ENCODE peak calls at places on chromosomes 6 and 20, in seven cellular contexts. One of them, this sample, is unnamed.

GRCh38 chr6:148166339-148166949 is 176.2 kb upstream of the SASH1 start:
- DNase-seq in epithelial cell of esophagus: peak
- DNase-seq in NCI-H2029 treated with DMSO at 0.1 percent for 48 hours: peak
- DNase-seq in neural crest cell: no peak
- DNase-seq in HFFc6: peak
- DNase-seq in aorta: no peak
- DNase-seq in ACHN: peak
- DNase-seq in this sample: no peak

GRCh38 chr6:60952500-60952899 is 1333.5 kb downstream of the KHDRBS2 start:
- DNase-seq in epithelial cell of esophagus: peak
- DNase-seq in NCI-H2029 treated with DMSO at 0.1 percent for 48 hours: no peak
- DNase-seq in neural crest cell: no peak
- DNase-seq in HFFc6: no peak
- DNase-seq in aorta: no peak
- DNase-seq in ACHN: no peak
- DNase-seq in this sample: no peak

GRCh38 chr20:34970193-34971037 is 14.7 kb downstream of the MYH7B start:
- DNase-seq in epithelial cell of esophagus: no peak
- DNase-seq in NCI-H2029 treated with DMSO at 0.1 percent for 48 hours: no peak
- DNase-seq in neural crest cell: no peak
- DNase-seq in HFFc6: no peak
- DNase-seq in aorta: no peak
- DNase-seq in ACHN: no peak
- DNase-seq in this sample: no peak

GRCh38 chr20:53706008-53706481 is 112.4 kb upstream of the ZNF217 start:
- DNase-seq in epithelial cell of esophagus: peak
- DNase-seq in NCI-H2029 treated with DMSO at 0.1 percent for 48 hours: no peak
- DNase-seq in neural crest cell: no peak
- DNase-seq in HFFc6: no peak
- DNase-seq in aorta: no peak
- DNase-seq in ACHN: peak
- DNase-seq in this sample: no peak

GRCh38 chr20:25249198-25249931 is 1.5 kb downstream of the PYGB start:
- DNase-seq in epithelial cell of esophagus: peak
- DNase-seq in NCI-H2029 treated with DMSO at 0.1 percent for 48 hours: no peak
- DNase-seq in neural crest cell: no peak
- DNase-seq in HFFc6: no peak
- DNase-seq in aorta: no peak
- DNase-seq in ACHN: no peak
- DNase-seq in this sample: no peak

GRCh38 chr6:25359191-25359861 is 80.2 kb downstream of the CARMIL1 start:
- DNase-seq in epithelial cell of esophagus: peak
- DNase-seq in NCI-H2029 treated with DMSO at 0.1 percent for 48 hours: no peak
- DNase-seq in neural crest cell: no peak
- DNase-seq in HFFc6: peak
- DNase-seq in aorta: peak
- DNase-seq in ACHN: peak
- DNase-seq in this sample: no peak

GRCh38 chr6:16969699-16970695 is 131.9 kb upstream of the STMND1 start:
- DNase-seq in epithelial cell of esophagus: no peak
- DNase-seq in NCI-H2029 treated with DMSO at 0.1 percent for 48 hours: no peak
- DNase-seq in neural crest cell: no peak
- DNase-seq in HFFc6: peak
- DNase-seq in aorta: no peak
- DNase-seq in ACHN: no peak
- DNase-seq in this sample: no peak

GRCh38 chr6:87078983-87079616 is 15.8 kb downstream of the CGA start:
- DNase-seq in epithelial cell of esophagus: peak
- DNase-seq in NCI-H2029 treated with DMSO at 0.1 percent for 48 hours: peak
- DNase-seq in neural crest cell: peak
- DNase-seq in HFFc6: peak
- DNase-seq in aorta: peak
- DNase-seq in ACHN: peak
- DNase-seq in this sample: peak

GRCh38 chr6:113489946-113490345 is 367.2 kb upstream of the MARCKS start:
- DNase-seq in epithelial cell of esophagus: no peak
- DNase-seq in NCI-H2029 treated with DMSO at 0.1 percent for 48 hours: no peak
- DNase-seq in neural crest cell: no peak
- DNase-seq in HFFc6: no peak
- DNase-seq in aorta: no peak
- DNase-seq in ACHN: no peak
- DNase-seq in this sample: no peak

GRCh38 chr6:168148231-168148849 is 69.3 kb upstream of the FRMD1 start:
- DNase-seq in epithelial cell of esophagus: no peak
- DNase-seq in NCI-H2029 treated with DMSO at 0.1 percent for 48 hours: no peak
- DNase-seq in neural crest cell: no peak
- DNase-seq in HFFc6: no peak
- DNase-seq in aorta: no peak
- DNase-seq in ACHN: no peak
- DNase-seq in this sample: no peak

GRCh38 chr20:39004508-39004907 is 42.4 kb downstream of the DHX35 start:
- DNase-seq in epithelial cell of esophagus: peak
- DNase-seq in NCI-H2029 treated with DMSO at 0.1 percent for 48 hours: peak
- DNase-seq in neural crest cell: no peak
- DNase-seq in HFFc6: no peak
- DNase-seq in aorta: no peak
- DNase-seq in ACHN: no peak
- DNase-seq in this sample: peak

GRCh38 chr6:35411066-35411465 is 41.1 kb upstream of the FANCE start:
- DNase-seq in epithelial cell of esophagus: no peak
- DNase-seq in NCI-H2029 treated with DMSO at 0.1 percent for 48 hours: no peak
- DNase-seq in neural crest cell: no peak
- DNase-seq in HFFc6: no peak
- DNase-seq in aorta: no peak
- DNase-seq in ACHN: no peak
- DNase-seq in this sample: no peak

GRCh38 chr6:134436281-134436815 is 118.4 kb upstream of the SGK1 start:
- DNase-seq in epithelial cell of esophagus: peak
- DNase-seq in NCI-H2029 treated with DMSO at 0.1 percent for 48 hours: no peak
- DNase-seq in neural crest cell: no peak
- DNase-seq in HFFc6: peak
- DNase-seq in aorta: peak
- DNase-seq in ACHN: peak
- DNase-seq in this sample: no peak

GRCh38 chr6:31652925-31653724 is 664 bp upstream of the BAG6 start:
- DNase-seq in epithelial cell of esophagus: no peak
- DNase-seq in NCI-H2029 treated with DMSO at 0.1 percent for 48 hours: no peak
- DNase-seq in neural crest cell: no peak
- DNase-seq in HFFc6: peak
- DNase-seq in aorta: peak
- DNase-seq in ACHN: peak
- DNase-seq in this sample: peak

GRCh38 chr20:21266191-21266536 is 37.0 kb upstream of the XRN2 start:
- DNase-seq in epithelial cell of esophagus: no peak
- DNase-seq in NCI-H2029 treated with DMSO at 0.1 percent for 48 hours: no peak
- DNase-seq in neural crest cell: no peak
- DNase-seq in HFFc6: no peak
- DNase-seq in aorta: no peak
- DNase-seq in ACHN: no peak
- DNase-seq in this sample: no peak

GRCh38 chr6:56798163-56798562 is 155.5 kb upstream of the DST start:
- DNase-seq in epithelial cell of esophagus: peak
- DNase-seq in NCI-H2029 treated with DMSO at 0.1 percent for 48 hours: no peak
- DNase-seq in neural crest cell: no peak
- DNase-seq in HFFc6: peak
- DNase-seq in aorta: no peak
- DNase-seq in ACHN: no peak
- DNase-seq in this sample: no peak

GRCh38 chr6:34516391-34517324 is 39.5 kb downstream of the SPDEF start:
- DNase-seq in epithelial cell of esophagus: no peak
- DNase-seq in NCI-H2029 treated with DMSO at 0.1 percent for 48 hours: no peak
- DNase-seq in neural crest cell: no peak
- DNase-seq in HFFc6: no peak
- DNase-seq in aorta: peak
- DNase-seq in ACHN: no peak
- DNase-seq in this sample: peak

GRCh38 chr6:89874438-89874837 is 19.8 kb upstream of the GJA10 start:
- DNase-seq in epithelial cell of esophagus: no peak
- DNase-seq in NCI-H2029 treated with DMSO at 0.1 percent for 48 hours: no peak
- DNase-seq in neural crest cell: no peak
- DNase-seq in HFFc6: no peak
- DNase-seq in aorta: no peak
- DNase-seq in ACHN: no peak
- DNase-seq in this sample: no peak

This sample was measured in upper lobe of right lung.